ENCODE peak calls at places on chromosomes 16 and 17, in nine cellular contexts. O, K, C, X, W, B, Q, R and I are unnamed samples.

GRCh38 chr17:26963163-26963503 is 330.8 kb upstream of the WSB1 start:
- DNase-seq in Q (no peak), X (no peak), K (no peak), O (no peak), R (no peak), B (no peak), W (no peak), C (no peak), I (no peak)

GRCh38 chr17:78356163-78356713 is 3.6 kb downstream of the SOCS3 start:
- DNase-seq in Q (no peak), O (peak; percentile 86), W (no peak), C (peak; percentile 98), R (peak; percentile 92), K (peak; percentile 93), B (peak; percentile 98), X (peak; percentile 71), I (peak; percentile 97)

GRCh38 chr17:81513669-81514484 is 1.3 kb upstream of the ACTG1 start:
- DNase-seq in K (peak; percentile 94), Q (peak; percentile 68), C (peak; percentile 77), B (peak; percentile 77), O (peak; percentile 89), R (peak; percentile 83), W (no peak), X (peak; percentile 74), I (peak; percentile 79)

GRCh38 chr16:84132527-84133285 is 12.3 kb downstream of the HSDL1 start:
- DNase-seq in Q (no peak), X (no peak), O (peak; percentile 58), C (no peak), K (no peak), B (no peak), W (no peak), R (no peak), I (peak; percentile 68)

GRCh38 chr16:57898961-57899360 is 72.0 kb downstream of the CNGB1 start:
- DNase-seq in C (no peak), X (no peak), B (no peak), W (no peak), O (no peak), R (no peak), K (no peak), Q (peak; percentile 48), I (no peak)

GRCh38 chr17:27323538-27324212 is 29.8 kb downstream of the WSB1 start:
- DNase-seq in K (peak; percentile 72), B (peak; percentile 39), O (peak; percentile 65), W (no peak), R (peak; percentile 67), Q (no peak), C (peak; percentile 27), X (no peak), I (no peak)

GRCh38 chr16:73011926-73012325 is 36.0 kb downstream of the ZFHX3 start:
- DNase-seq in Q (no peak), R (peak; percentile 49), X (no peak), K (no peak), C (no peak), W (no peak), B (no peak), O (no peak), I (no peak)

GRCh38 chr17:30534298-30534697 is 57.1 kb downstream of the GOSR1 start:
- DNase-seq in W (no peak), K (no peak), Q (no peak), O (no peak), C (no peak), R (no peak), B (no peak), X (no peak), I (no peak)

GRCh38 chr16:77787452-77787851 is 912 bp upstream of the VAT1L start:
- DNase-seq in B (no peak), Q (no peak), W (no peak), K (no peak), C (no peak), O (no peak), R (no peak), X (no peak), I (peak; percentile 40)

GRCh38 chr16:77789646-77790370 is 1.4 kb downstream of the VAT1L start:
- DNase-seq in O (no peak), X (no peak), B (no peak), Q (no peak), C (no peak), R (no peak), K (peak; percentile 15), W (no peak), I (peak; percentile 37)

GRCh38 chr16:77788196-77789084 is at the start of gene VAT1L:
- DNase-seq in K (peak; percentile 79), X (no peak), R (peak; percentile 69), W (peak; percentile 89), Q (peak; percentile 57), C (peak; percentile 75), O (peak; percentile 8), B (peak; percentile 51), I (peak; percentile 84)

GRCh38 chr16:77790964-77791363 is 2.6 kb downstream of the VAT1L start:
- DNase-seq in C (peak; percentile 41), X (no peak), W (no peak), O (no peak), R (no peak), B (no peak), Q (no peak), K (no peak), I (peak; percentile 33)

DNA sequence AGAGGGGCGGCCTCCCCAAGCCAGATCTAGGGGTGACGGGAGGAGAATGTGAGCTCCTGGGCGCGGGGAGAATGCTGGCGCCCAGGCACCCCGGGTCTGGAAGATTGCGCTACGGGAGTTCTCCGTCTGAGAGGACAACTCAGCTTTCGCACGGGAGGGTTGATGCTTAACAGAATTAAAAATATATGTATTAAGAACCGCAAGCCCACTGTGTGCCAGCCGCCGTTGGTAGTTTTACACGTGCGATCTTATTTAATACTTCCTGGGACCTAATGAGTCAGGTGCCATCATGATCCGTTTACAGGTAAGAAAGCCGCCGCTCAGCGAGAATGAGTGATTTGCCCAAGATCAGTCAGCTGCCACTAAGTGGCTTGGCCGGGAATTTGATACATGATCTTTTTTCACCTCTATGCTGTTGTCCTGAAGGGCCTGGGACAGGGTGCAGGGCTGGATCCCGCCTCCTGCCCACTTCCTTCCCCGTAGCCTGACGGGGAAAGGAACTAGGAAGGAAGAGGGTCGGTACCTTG is 784 bp downstream of the VAT1L start:
- DNase-seq in R (peak; percentile 39), O (no peak), Q (no peak), K (peak; percentile 40), C (no peak), X (no peak), W (peak; percentile 47), B (peak; percentile 1), I (peak; percentile 52)
- H3K9ac ChIP-seq in R (peak overlapping the region; percentile 16), O (no peak overlapping the region), Q (peak overlapping the region; percentile 89), K (peak overlapping the region; percentile 26), C (no peak overlapping the region), X (no peak overlapping the region), W (peak overlapping the region; percentile 62), B (no peak overlapping the region), I (peak overlapping the region; percentile 70)

DNA sequence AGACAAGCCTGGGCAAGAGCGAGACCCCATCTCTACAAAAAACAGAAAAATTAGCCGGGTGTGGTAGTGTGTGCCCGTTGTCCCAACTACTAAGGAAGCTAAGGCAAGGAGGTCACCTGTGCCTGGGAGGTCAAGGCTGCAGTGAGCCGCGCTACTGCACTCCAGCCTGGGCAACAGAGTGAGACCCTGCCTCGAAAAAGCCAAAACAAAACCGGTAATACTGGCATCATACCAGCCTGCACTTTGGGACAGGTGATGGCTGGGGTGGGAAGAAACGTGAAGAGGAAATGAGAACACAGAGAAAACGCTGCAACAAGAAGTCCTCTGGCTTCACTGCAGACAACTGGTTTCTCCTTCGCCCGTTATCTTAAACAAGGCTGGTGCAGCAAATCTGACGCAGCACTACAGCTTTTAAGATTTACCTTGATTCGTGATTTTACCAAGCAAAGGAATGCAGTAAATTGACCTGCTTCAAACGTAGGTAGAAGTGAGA is 725 bp upstream of the CASC3 start:
- DNase-seq in O (no peak), R (peak; percentile 47), K (peak; percentile 11), X (no peak), Q (no peak), C (no peak), B (no peak), W (no peak), I (no peak)
- H3K9ac ChIP-seq in O (peak overlapping the region; percentile 88), R (peak overlapping the region; percentile 86), K (peak overlapping the region; percentile 89), X (peak overlapping the region; percentile 84), Q (peak overlapping the region; percentile 80), C (peak overlapping the region; percentile 97), B (peak overlapping the region; percentile 84), W (peak overlapping the region; percentile 70), I (peak overlapping the region; percentile 96)

GRCh38 chr16:56653218-56653617 is 1.5 kb downstream of the MT1B start:
- DNase-seq in W (no peak), K (no peak), B (no peak), Q (no peak), C (no peak), R (no peak), O (no peak), X (no peak), I (peak; percentile 89)

GRCh38 chr16:56658476-56658875 is 717 bp downstream of the MT1F start:
- DNase-seq in O (no peak), X (no peak), K (no peak), C (no peak), R (no peak), B (no peak), Q (no peak), W (no peak), I (no peak)

GRCh38 chr16:56662357-56663354 is 4.9 kb downstream of the MT1F start:
- DNase-seq in O (no peak), K (no peak), X (no peak), B (no peak), R (peak; percentile 39), C (no peak), Q (no peak), W (no peak), I (no peak)

GRCh38 chr16:56652600-56652999 is 914 bp downstream of the MT1B start:
- DNase-seq in B (no peak), Q (no peak), R (no peak), O (no peak), X (no peak), K (no peak), C (no peak), W (no peak), I (no peak)

DNA sequence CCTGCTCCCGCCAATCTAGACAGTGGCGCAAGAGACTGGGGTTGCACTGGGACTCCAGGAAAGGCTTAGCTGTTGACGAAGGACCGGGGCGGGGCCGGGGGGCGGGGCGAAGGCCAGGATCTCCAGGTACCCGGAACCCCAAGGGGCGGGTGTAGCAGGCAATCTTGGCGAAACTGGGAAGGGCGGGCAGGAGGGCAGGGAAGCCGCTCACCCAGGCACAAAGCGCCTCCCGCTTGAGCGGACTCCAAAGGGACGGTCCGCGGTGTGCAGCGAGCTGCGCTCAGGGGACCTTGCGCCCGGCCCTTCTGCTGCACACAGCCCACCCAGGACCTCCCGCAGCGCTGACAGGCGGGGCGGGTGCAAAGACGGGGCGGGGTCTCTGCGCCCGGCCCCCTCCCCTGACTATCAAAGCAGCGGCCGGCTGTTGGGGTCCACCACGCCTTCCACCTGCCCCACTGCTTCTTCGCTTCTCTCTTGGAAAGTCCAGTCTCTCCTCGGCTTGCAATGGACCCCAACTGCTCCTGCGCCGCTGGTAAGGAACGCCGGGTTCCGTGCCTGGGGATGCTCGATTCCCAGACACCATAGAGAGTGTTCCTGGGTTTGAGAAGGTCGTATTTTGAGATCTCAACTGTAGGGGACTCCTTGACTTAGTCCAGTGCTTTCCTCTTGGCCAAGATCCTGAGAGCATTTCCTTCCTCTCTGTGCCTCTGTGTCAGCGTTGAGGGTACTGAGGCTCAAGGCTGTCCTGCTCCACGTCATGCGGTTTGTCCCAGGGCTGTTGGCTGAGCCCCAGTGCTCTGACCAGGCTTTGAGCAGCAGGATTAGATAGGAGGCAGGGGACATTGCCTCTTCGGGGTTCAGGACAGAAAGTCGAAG is at the start of gene MT1F:
- DNase-seq in C (peak; percentile 7), K (peak; percentile 64), X (no peak), O (peak; percentile 32), W (peak; percentile 86), R (peak; percentile 96), Q (peak; percentile 43), B (peak; percentile 89), I (peak; percentile 87)
- H3K9ac ChIP-seq in C (no peak within 1 kb of the TSS), K (no peak within 1 kb of the TSS), X (no peak within 1 kb of the TSS), O (peak within 1 kb of the TSS; percentile 17), W (peak within 1 kb of the TSS; percentile 8), R (no peak within 1 kb of the TSS), Q (no peak within 1 kb of the TSS), B (peak within 1 kb of the TSS; percentile 56), I (peak within 1 kb of the TSS; percentile 71)

GRCh38 chr17:65403616-65404015 is 157.8 kb downstream of the AXIN2 start:
- DNase-seq in K (no peak), B (no peak), Q (no peak), C (no peak), W (no peak), R (no peak), X (no peak), O (no peak), I (no peak)

GRCh38 chr17:65400701-65401100 is 160.7 kb downstream of the AXIN2 start:
- DNase-seq in O (no peak), X (no peak), R (no peak), K (no peak), Q (no peak), B (no peak), W (no peak), C (no peak), I (no peak)

GRCh38 chr17:65403129-65403528 is 158.3 kb downstream of the AXIN2 start:
- DNase-seq in B (no peak), K (no peak), X (no peak), R (no peak), C (no peak), Q (no peak), W (no peak), O (no peak), I (no peak)

GRCh38 chr17:65401581-65401980 is 159.9 kb downstream of the AXIN2 start:
- DNase-seq in Q (no peak), O (no peak), W (no peak), R (no peak), B (no peak), K (no peak), X (no peak), C (no peak), I (no peak)

DNA sequence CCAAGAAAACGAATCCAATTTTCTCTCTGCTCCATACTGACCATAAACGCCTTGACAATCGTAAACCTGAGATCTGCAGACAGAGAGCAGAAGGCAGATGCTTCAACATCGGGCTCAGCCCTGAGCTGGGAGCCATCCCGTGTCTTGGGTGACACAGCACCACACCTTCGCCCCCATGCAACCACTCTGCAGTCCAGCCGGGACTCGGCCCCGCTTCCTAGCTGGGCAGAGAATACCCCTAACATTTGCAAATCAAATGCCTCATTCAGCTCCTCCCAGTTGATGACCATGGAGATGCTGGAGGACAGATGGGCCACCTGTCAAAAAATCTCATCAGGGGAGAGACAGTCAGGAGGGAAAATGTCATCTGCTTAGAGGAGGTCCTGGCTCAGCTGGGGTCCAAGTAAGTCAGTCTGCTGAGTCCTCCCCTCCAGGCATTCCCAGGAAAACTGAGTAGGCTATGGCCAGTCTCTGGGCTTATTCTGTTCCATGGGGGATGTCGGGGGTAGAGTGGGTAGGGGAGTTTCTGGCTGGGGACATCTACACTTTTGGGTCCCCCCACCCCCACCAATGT is 158.8 kb downstream of the AXIN2 start:
- DNase-seq in R (no peak), C (no peak), K (no peak), B (no peak), X (no peak), Q (no peak), W (no peak), O (no peak), I (no peak)
- H3K9ac ChIP-seq in R (no peak overlapping the region), C (no peak overlapping the region), K (no peak overlapping the region), B (no peak overlapping the region), X (no peak overlapping the region), Q (no peak overlapping the region), W (no peak overlapping the region), O (no peak overlapping the region), I (no peak overlapping the region)